ENCODE peak calls at places on chromosome 20, in four cellular contexts. K is HuH-7.5, Q is AG08395, F is NCI-H1694. X is an unnamed sample.

GRCh38 chr20:8427419-8428065 is 295.5 kb downstream of the PLCB1 start:
- DNase-seq in K (no peak), Q (no peak), F (no peak), X (no peak)

GRCh38 chr20:50729925-50730764 is 1.2 kb upstream of the PARD6B start:
- DNase-seq in K (peak; percentile 82), F (no peak), Q (peak; percentile 38), X (peak; percentile 51)

GRCh38 chr20:62702886-62703852 is 5.5 kb upstream of the NTSR1 start:
- DNase-seq in Q (peak; percentile 95), K (no peak), F (peak; percentile 70), X (peak; percentile 94)

GRCh38 chr20:2873010-2873746 is at the start of gene PTPRA:
- DNase-seq in K (peak; percentile 93), F (peak; percentile 75), Q (peak; percentile 96), X (peak; percentile 86)

GRCh38 chr20:57398231-57398821 is 7.1 kb downstream of the RBM38 start:
- DNase-seq in F (no peak), K (no peak), Q (no peak), X (no peak)

GRCh38 chr20:23331951-23332350 is 18.6 kb upstream of the NXT1 start:
- DNase-seq in K (no peak), F (no peak), Q (no peak), X (no peak)

GRCh38 chr20:38962044-38962897 is at the start of gene DHX35:
- DNase-seq in F (peak; percentile 87), K (peak; percentile 93), Q (peak; percentile 100), X (peak; percentile 93)

GRCh38 chr20:51563597-51564332 is 21.2 kb upstream of the NFATC2 start:
- DNase-seq in Q (peak; percentile 66), F (no peak), K (peak; percentile 48), X (peak; percentile 84)

GRCh38 chr20:47576516-47577033 is 74.9 kb downstream of the NCOA3 start:
- DNase-seq in Q (peak; percentile 77), K (peak; percentile 97), F (no peak), X (peak; percentile 70)

GRCh38 chr20:21174425-21175239 is 48.8 kb downstream of the KIZ start:
- DNase-seq in F (no peak), Q (no peak), K (no peak), X (no peak)

GRCh38 chr20:51431321-51431720 is 111.2 kb downstream of the NFATC2 start:
- DNase-seq in K (no peak), Q (no peak), F (no peak), X (no peak)

GRCh38 chr20:59576216-59576953 is 28.0 kb upstream of the PHACTR3 start:
- DNase-seq in Q (no peak), F (no peak), K (no peak), X (no peak)

GRCh38 chr20:57397004-57397692 is 6.0 kb downstream of the RBM38 start:
- DNase-seq in F (no peak), Q (no peak), K (no peak), X (no peak)

GRCh38 chr20:26169506-26169905 is 472.9 kb upstream of the ZNF337 start:
- DNase-seq in K (no peak), F (no peak), Q (peak; percentile 8), X (peak; percentile 73)

GRCh38 chr20:472889-473292 is 10.6 kb upstream of the TBC1D20 start:
- DNase-seq in Q (no peak), F (no peak), K (no peak), X (no peak)

GRCh38 chr20:59738851-59739250 is 134.5 kb downstream of the PHACTR3 start:
- DNase-seq in F (no peak), K (no peak), Q (no peak), X (no peak)

X was measured in HFFc6.